ENCODE peak calls at places on chromosome X, in ten cellular contexts. One of them, this sample, is unnamed.

GRCh38 chrX:104098151-104098808 is 14.0 kb upstream of the ZCCHC18 start:
- DNase-seq in Panc1: peak
- DNase-seq in naive thymus-derived CD4-positive, alpha-beta T cell: peak
- DNase-seq in left kidney: peak
- DNase-seq in thyroid gland: peak
- DNase-seq in ELF-1: no peak
- DNase-seq in H9: no peak
- DNase-seq in mesenteric fat pad: no peak
- DNase-seq in substantia nigra: peak
- DNase-seq in activated T-cell treated with anti-CD3 and anti-CD28 coated beads, Interleukin-2, amount 50 U/mL, for 1 hour: no peak
- DNase-seq in this sample: peak

GRCh38 chrX:1355131-1355799 is 18.7 kb downstream of the IL3RA start:
- DNase-seq in Panc1: no peak
- DNase-seq in naive thymus-derived CD4-positive, alpha-beta T cell: no peak
- DNase-seq in left kidney: peak
- DNase-seq in thyroid gland: no peak
- DNase-seq in ELF-1: peak
- DNase-seq in H9: peak
- DNase-seq in mesenteric fat pad: no peak
- DNase-seq in substantia nigra: no peak
- DNase-seq in activated T-cell treated with anti-CD3 and anti-CD28 coated beads, Interleukin-2, amount 50 U/mL, for 1 hour: no peak
- DNase-seq in this sample: no peak

GRCh38 chrX:95764972-95765451 is 919.6 kb upstream of the DIAPH2 start:
- DNase-seq in Panc1: no peak
- DNase-seq in naive thymus-derived CD4-positive, alpha-beta T cell: no peak
- DNase-seq in left kidney: peak
- DNase-seq in thyroid gland: no peak
- DNase-seq in ELF-1: peak
- DNase-seq in H9: peak
- DNase-seq in mesenteric fat pad: no peak
- DNase-seq in substantia nigra: no peak
- DNase-seq in activated T-cell treated with anti-CD3 and anti-CD28 coated beads, Interleukin-2, amount 50 U/mL, for 1 hour: no peak
- DNase-seq in this sample: no peak

GRCh38 chrX:119240356-119240755 is 4.3 kb downstream of the PGRMC1 start:
- DNase-seq in Panc1: no peak
- DNase-seq in naive thymus-derived CD4-positive, alpha-beta T cell: no peak
- DNase-seq in left kidney: no peak
- DNase-seq in thyroid gland: no peak
- DNase-seq in ELF-1: no peak
- DNase-seq in H9: no peak
- DNase-seq in mesenteric fat pad: no peak
- DNase-seq in substantia nigra: no peak
- DNase-seq in activated T-cell treated with anti-CD3 and anti-CD28 coated beads, Interleukin-2, amount 50 U/mL, for 1 hour: no peak
- DNase-seq in this sample: no peak

GRCh38 chrX:134929813-134930212 is 61.0 kb upstream of the SMIM10 start:
- DNase-seq in Panc1: no peak
- DNase-seq in naive thymus-derived CD4-positive, alpha-beta T cell: no peak
- DNase-seq in left kidney: no peak
- DNase-seq in thyroid gland: no peak
- DNase-seq in ELF-1: no peak
- DNase-seq in H9: no peak
- DNase-seq in mesenteric fat pad: no peak
- DNase-seq in substantia nigra: no peak
- DNase-seq in activated T-cell treated with anti-CD3 and anti-CD28 coated beads, Interleukin-2, amount 50 U/mL, for 1 hour: no peak
- DNase-seq in this sample: no peak

GRCh38 chrX:22742174-22742573 is 257.6 kb upstream of the DDX53 start:
- DNase-seq in Panc1: no peak
- DNase-seq in naive thymus-derived CD4-positive, alpha-beta T cell: no peak
- DNase-seq in left kidney: no peak
- DNase-seq in thyroid gland: no peak
- DNase-seq in ELF-1: no peak
- DNase-seq in H9: no peak
- DNase-seq in mesenteric fat pad: no peak
- DNase-seq in substantia nigra: no peak
- DNase-seq in activated T-cell treated with anti-CD3 and anti-CD28 coated beads, Interleukin-2, amount 50 U/mL, for 1 hour: no peak
- DNase-seq in this sample: no peak

GRCh38 chrX:116435597-116435996 is 809 bp upstream of the SLC6A14 start:
- DNase-seq in Panc1: no peak
- DNase-seq in naive thymus-derived CD4-positive, alpha-beta T cell: no peak
- DNase-seq in left kidney: no peak
- DNase-seq in thyroid gland: no peak
- DNase-seq in ELF-1: no peak
- DNase-seq in H9: no peak
- DNase-seq in mesenteric fat pad: no peak
- DNase-seq in substantia nigra: no peak
- DNase-seq in activated T-cell treated with anti-CD3 and anti-CD28 coated beads, Interleukin-2, amount 50 U/mL, for 1 hour: no peak
- DNase-seq in this sample: no peak

GRCh38 chrX:39907964-39908616 is 189.7 kb downstream of the BCOR start:
- DNase-seq in Panc1: peak
- DNase-seq in naive thymus-derived CD4-positive, alpha-beta T cell: no peak
- DNase-seq in left kidney: peak
- DNase-seq in thyroid gland: peak
- DNase-seq in ELF-1: peak
- DNase-seq in H9: peak
- DNase-seq in mesenteric fat pad: no peak
- DNase-seq in substantia nigra: no peak
- DNase-seq in activated T-cell treated with anti-CD3 and anti-CD28 coated beads, Interleukin-2, amount 50 U/mL, for 1 hour: no peak
- DNase-seq in this sample: no peak

GRCh38 chrX:124736553-124737240 is 390.3 kb downstream of the SH2D1A start:
- DNase-seq in Panc1: no peak
- DNase-seq in naive thymus-derived CD4-positive, alpha-beta T cell: peak
- DNase-seq in left kidney: peak
- DNase-seq in thyroid gland: no peak
- DNase-seq in ELF-1: peak
- DNase-seq in H9: peak
- DNase-seq in mesenteric fat pad: no peak
- DNase-seq in substantia nigra: no peak
- DNase-seq in activated T-cell treated with anti-CD3 and anti-CD28 coated beads, Interleukin-2, amount 50 U/mL, for 1 hour: peak
- DNase-seq in this sample: peak

GRCh38 chrX:28223469-28223868 is 242.2 kb upstream of the DCAF8L1 start:
- DNase-seq in Panc1: no peak
- DNase-seq in naive thymus-derived CD4-positive, alpha-beta T cell: no peak
- DNase-seq in left kidney: no peak
- DNase-seq in thyroid gland: no peak
- DNase-seq in ELF-1: no peak
- DNase-seq in H9: no peak
- DNase-seq in mesenteric fat pad: no peak
- DNase-seq in substantia nigra: no peak
- DNase-seq in activated T-cell treated with anti-CD3 and anti-CD28 coated beads, Interleukin-2, amount 50 U/mL, for 1 hour: no peak
- DNase-seq in this sample: no peak

GRCh38 chrX:35380808-35381700 is 417.1 kb upstream of the MAGEB16 start:
- DNase-seq in Panc1: peak
- DNase-seq in naive thymus-derived CD4-positive, alpha-beta T cell: no peak
- DNase-seq in left kidney: peak
- DNase-seq in thyroid gland: no peak
- DNase-seq in ELF-1: peak
- DNase-seq in H9: no peak
- DNase-seq in mesenteric fat pad: no peak
- DNase-seq in substantia nigra: no peak
- DNase-seq in activated T-cell treated with anti-CD3 and anti-CD28 coated beads, Interleukin-2, amount 50 U/mL, for 1 hour: no peak
- DNase-seq in this sample: no peak

GRCh38 chrX:302975-303374 is 15.6 kb downstream of the GTPBP6 start:
- DNase-seq in Panc1: no peak
- DNase-seq in naive thymus-derived CD4-positive, alpha-beta T cell: no peak
- DNase-seq in left kidney: no peak
- DNase-seq in thyroid gland: no peak
- DNase-seq in ELF-1: no peak
- DNase-seq in H9: no peak
- DNase-seq in mesenteric fat pad: no peak
- DNase-seq in substantia nigra: no peak
- DNase-seq in activated T-cell treated with anti-CD3 and anti-CD28 coated beads, Interleukin-2, amount 50 U/mL, for 1 hour: no peak
- DNase-seq in this sample: no peak

GRCh38 chrX:130299279-130300009 is 30.7 kb upstream of the ZNF280C start:
- DNase-seq in Panc1: no peak
- DNase-seq in naive thymus-derived CD4-positive, alpha-beta T cell: no peak
- DNase-seq in left kidney: no peak
- DNase-seq in thyroid gland: no peak
- DNase-seq in ELF-1: no peak
- DNase-seq in H9: peak
- DNase-seq in mesenteric fat pad: no peak
- DNase-seq in substantia nigra: no peak
- DNase-seq in activated T-cell treated with anti-CD3 and anti-CD28 coated beads, Interleukin-2, amount 50 U/mL, for 1 hour: no peak
- DNase-seq in this sample: no peak

GRCh38 chrX:3160771-3161170 is 119.5 kb downstream of the ARSF start:
- DNase-seq in Panc1: no peak
- DNase-seq in naive thymus-derived CD4-positive, alpha-beta T cell: no peak
- DNase-seq in left kidney: peak
- DNase-seq in thyroid gland: no peak
- DNase-seq in ELF-1: no peak
- DNase-seq in H9: no peak
- DNase-seq in mesenteric fat pad: no peak
- DNase-seq in substantia nigra: no peak
- DNase-seq in activated T-cell treated with anti-CD3 and anti-CD28 coated beads, Interleukin-2, amount 50 U/mL, for 1 hour: no peak
- DNase-seq in this sample: no peak

GRCh38 chrX:33204889-33205288 is 6.5 kb downstream of the DMD start:
- DNase-seq in Panc1: no peak
- DNase-seq in naive thymus-derived CD4-positive, alpha-beta T cell: no peak
- DNase-seq in left kidney: no peak
- DNase-seq in thyroid gland: no peak
- DNase-seq in ELF-1: no peak
- DNase-seq in H9: no peak
- DNase-seq in mesenteric fat pad: no peak
- DNase-seq in substantia nigra: no peak
- DNase-seq in activated T-cell treated with anti-CD3 and anti-CD28 coated beads, Interleukin-2, amount 50 U/mL, for 1 hour: no peak
- DNase-seq in this sample: no peak

GRCh38 chrX:69282893-69283690 is 117.8 kb upstream of the PJA1 start:
- DNase-seq in Panc1: no peak
- DNase-seq in naive thymus-derived CD4-positive, alpha-beta T cell: no peak
- DNase-seq in left kidney: no peak
- DNase-seq in thyroid gland: no peak
- DNase-seq in ELF-1: peak
- DNase-seq in H9: no peak
- DNase-seq in mesenteric fat pad: no peak
- DNase-seq in substantia nigra: no peak
- DNase-seq in activated T-cell treated with anti-CD3 and anti-CD28 coated beads, Interleukin-2, amount 50 U/mL, for 1 hour: no peak
- DNase-seq in this sample: no peak

GRCh38 chrX:37993857-37994619 is 12.3 kb upstream of the SYTL5 start:
- DNase-seq in Panc1: no peak
- DNase-seq in naive thymus-derived CD4-positive, alpha-beta T cell: no peak
- DNase-seq in left kidney: peak
- DNase-seq in thyroid gland: peak
- DNase-seq in ELF-1: peak
- DNase-seq in H9: peak
- DNase-seq in mesenteric fat pad: no peak
- DNase-seq in substantia nigra: no peak
- DNase-seq in activated T-cell treated with anti-CD3 and anti-CD28 coated beads, Interleukin-2, amount 50 U/mL, for 1 hour: no peak
- DNase-seq in this sample: no peak

GRCh38 chrX:108419401-108419800 is 18.8 kb downstream of the COL4A6 start:
- DNase-seq in Panc1: no peak
- DNase-seq in naive thymus-derived CD4-positive, alpha-beta T cell: no peak
- DNase-seq in left kidney: no peak
- DNase-seq in thyroid gland: no peak
- DNase-seq in ELF-1: no peak
- DNase-seq in H9: no peak
- DNase-seq in mesenteric fat pad: no peak
- DNase-seq in substantia nigra: no peak
- DNase-seq in activated T-cell treated with anti-CD3 and anti-CD28 coated beads, Interleukin-2, amount 50 U/mL, for 1 hour: no peak
- DNase-seq in this sample: no peak

GRCh38 chrX:9786839-9787635 is 808 bp downstream of the SHROOM2 start:
- DNase-seq in Panc1: no peak
- DNase-seq in naive thymus-derived CD4-positive, alpha-beta T cell: no peak
- DNase-seq in left kidney: peak
- DNase-seq in thyroid gland: peak
- DNase-seq in ELF-1: peak
- DNase-seq in H9: no peak
- DNase-seq in mesenteric fat pad: no peak
- DNase-seq in substantia nigra: no peak
- DNase-seq in activated T-cell treated with anti-CD3 and anti-CD28 coated beads, Interleukin-2, amount 50 U/mL, for 1 hour: no peak
- DNase-seq in this sample: no peak

GRCh38 chrX:150456466-150456865 is 93.3 kb downstream of the MAMLD1 start:
- DNase-seq in Panc1: no peak
- DNase-seq in naive thymus-derived CD4-positive, alpha-beta T cell: no peak
- DNase-seq in left kidney: no peak
- DNase-seq in thyroid gland: no peak
- DNase-seq in ELF-1: no peak
- DNase-seq in H9: no peak
- DNase-seq in mesenteric fat pad: no peak
- DNase-seq in substantia nigra: no peak
- DNase-seq in activated T-cell treated with anti-CD3 and anti-CD28 coated beads, Interleukin-2, amount 50 U/mL, for 1 hour: no peak
- DNase-seq in this sample: no peak

GRCh38 chrX:106963111-106963510 is 36.9 kb downstream of the MORC4 start:
- DNase-seq in Panc1: no peak
- DNase-seq in naive thymus-derived CD4-positive, alpha-beta T cell: no peak
- DNase-seq in left kidney: no peak
- DNase-seq in thyroid gland: no peak
- DNase-seq in ELF-1: no peak
- DNase-seq in H9: no peak
- DNase-seq in mesenteric fat pad: no peak
- DNase-seq in substantia nigra: no peak
- DNase-seq in activated T-cell treated with anti-CD3 and anti-CD28 coated beads, Interleukin-2, amount 50 U/mL, for 1 hour: no peak
- DNase-seq in this sample: no peak

GRCh38 chrX:24025741-24026402 is 1.1 kb downstream of the KLHL15 start:
- DNase-seq in Panc1: no peak
- DNase-seq in naive thymus-derived CD4-positive, alpha-beta T cell: no peak
- DNase-seq in left kidney: peak
- DNase-seq in thyroid gland: no peak
- DNase-seq in ELF-1: peak
- DNase-seq in H9: peak
- DNase-seq in mesenteric fat pad: peak
- DNase-seq in substantia nigra: no peak
- DNase-seq in activated T-cell treated with anti-CD3 and anti-CD28 coated beads, Interleukin-2, amount 50 U/mL, for 1 hour: no peak
- DNase-seq in this sample: no peak

GRCh38 chrX:40012039-40012799 is 85.5 kb downstream of the BCOR start:
- DNase-seq in Panc1: no peak
- DNase-seq in naive thymus-derived CD4-positive, alpha-beta T cell: no peak
- DNase-seq in left kidney: peak
- DNase-seq in thyroid gland: peak
- DNase-seq in ELF-1: peak
- DNase-seq in H9: peak
- DNase-seq in mesenteric fat pad: no peak
- DNase-seq in substantia nigra: no peak
- DNase-seq in activated T-cell treated with anti-CD3 and anti-CD28 coated beads, Interleukin-2, amount 50 U/mL, for 1 hour: peak
- DNase-seq in this sample: no peak

GRCh38 chrX:133781174-133781573 is 204.2 kb downstream of the GPC3 start:
- DNase-seq in Panc1: no peak
- DNase-seq in naive thymus-derived CD4-positive, alpha-beta T cell: no peak
- DNase-seq in left kidney: peak
- DNase-seq in thyroid gland: no peak
- DNase-seq in ELF-1: no peak
- DNase-seq in H9: no peak
- DNase-seq in mesenteric fat pad: no peak
- DNase-seq in substantia nigra: no peak
- DNase-seq in activated T-cell treated with anti-CD3 and anti-CD28 coated beads, Interleukin-2, amount 50 U/mL, for 1 hour: no peak
- DNase-seq in this sample: no peak

GRCh38 chrX:71996826-71997225 is 86.2 kb downstream of the NHSL2 start:
- DNase-seq in Panc1: no peak
- DNase-seq in naive thymus-derived CD4-positive, alpha-beta T cell: no peak
- DNase-seq in left kidney: no peak
- DNase-seq in thyroid gland: no peak
- DNase-seq in ELF-1: peak
- DNase-seq in H9: peak
- DNase-seq in mesenteric fat pad: no peak
- DNase-seq in substantia nigra: no peak
- DNase-seq in activated T-cell treated with anti-CD3 and anti-CD28 coated beads, Interleukin-2, amount 50 U/mL, for 1 hour: no peak
- DNase-seq in this sample: no peak

GRCh38 chrX:134481339-134481738 is 21.4 kb downstream of the HPRT1 start:
- DNase-seq in Panc1: no peak
- DNase-seq in naive thymus-derived CD4-positive, alpha-beta T cell: no peak
- DNase-seq in left kidney: no peak
- DNase-seq in thyroid gland: no peak
- DNase-seq in ELF-1: no peak
- DNase-seq in H9: no peak
- DNase-seq in mesenteric fat pad: no peak
- DNase-seq in substantia nigra: no peak
- DNase-seq in activated T-cell treated with anti-CD3 and anti-CD28 coated beads, Interleukin-2, amount 50 U/mL, for 1 hour: no peak
- DNase-seq in this sample: no peak

GRCh38 chrX:104921606-104922205 is 298.8 kb downstream of the TEX13A start:
- DNase-seq in Panc1: no peak
- DNase-seq in naive thymus-derived CD4-positive, alpha-beta T cell: no peak
- DNase-seq in left kidney: no peak
- DNase-seq in thyroid gland: no peak
- DNase-seq in ELF-1: no peak
- DNase-seq in H9: no peak
- DNase-seq in mesenteric fat pad: peak
- DNase-seq in substantia nigra: no peak
- DNase-seq in activated T-cell treated with anti-CD3 and anti-CD28 coated beads, Interleukin-2, amount 50 U/mL, for 1 hour: no peak
- DNase-seq in this sample: no peak

GRCh38 chrX:140918398-140919043 is 83.9 kb upstream of the SPANXB1 start:
- DNase-seq in Panc1: peak
- DNase-seq in naive thymus-derived CD4-positive, alpha-beta T cell: peak
- DNase-seq in left kidney: peak
- DNase-seq in thyroid gland: peak
- DNase-seq in ELF-1: peak
- DNase-seq in H9: peak
- DNase-seq in mesenteric fat pad: no peak
- DNase-seq in substantia nigra: peak
- DNase-seq in activated T-cell treated with anti-CD3 and anti-CD28 coated beads, Interleukin-2, amount 50 U/mL, for 1 hour: peak
- DNase-seq in this sample: peak

This sample was measured in activated T-helper 1 cell treated with Interleukin-2 at 50 U/mL for 16 hours.